ENCODE peak calls at places on chromosomes 16 and 17, in five cellular contexts. One of them, this sample, is unnamed.
A peak's percentile ranks its signal among the peaks of the same experiment; 100 is the strongest.

GRCh38 chr17:77735341-77736206 is 222.9 kb upstream of the TNRC6C start:
- DNase-seq in CD8-positive, alpha-beta T cell: no peak
- DNase-seq in GM13976: no peak
- DNase-seq in dorsolateral prefrontal cortex: no peak
- DNase-seq in Calu3: no peak
- DNase-seq in this sample: no peak

GRCh38 chr16:3456374-3456773 is 12.9 kb downstream of the NAA60 start:
- DNase-seq in CD8-positive, alpha-beta T cell: no peak
- DNase-seq in GM13976: no peak
- DNase-seq in dorsolateral prefrontal cortex: no peak
- DNase-seq in Calu3: no peak
- DNase-seq in this sample: no peak

GRCh38 chr17:78351449-78352006 is 8.3 kb downstream of the SOCS3 start:
- DNase-seq in CD8-positive, alpha-beta T cell: no peak
- DNase-seq in GM13976: no peak
- DNase-seq in dorsolateral prefrontal cortex: peak; percentile 95
- DNase-seq in Calu3: no peak
- DNase-seq in this sample: no peak

GRCh38 chr17:67215991-67216421 is 29.0 kb downstream of the HELZ start:
- DNase-seq in CD8-positive, alpha-beta T cell: no peak
- DNase-seq in GM13976: no peak
- DNase-seq in dorsolateral prefrontal cortex: no peak
- DNase-seq in Calu3: peak; percentile 15
- DNase-seq in this sample: no peak

GRCh38 chr17:63431939-63432804 is 13.9 kb downstream of the CYB561 start:
- DNase-seq in CD8-positive, alpha-beta T cell: no peak
- DNase-seq in GM13976: no peak
- DNase-seq in dorsolateral prefrontal cortex: no peak
- DNase-seq in Calu3: no peak
- DNase-seq in this sample: no peak

GRCh38 chr16:69503244-69503643 is 62.5 kb upstream of the NFAT5 start:
- DNase-seq in CD8-positive, alpha-beta T cell: no peak
- DNase-seq in GM13976: no peak
- DNase-seq in dorsolateral prefrontal cortex: no peak
- DNase-seq in Calu3: no peak
- DNase-seq in this sample: no peak

GRCh38 chr17:40307001-40307690 is 1.8 kb upstream of the RARA start:
- DNase-seq in CD8-positive, alpha-beta T cell: no peak
- DNase-seq in GM13976: no peak
- DNase-seq in dorsolateral prefrontal cortex: no peak
- DNase-seq in Calu3: peak; percentile 35
- DNase-seq in this sample: no peak

GRCh38 chr17:6257339-6257738 is 177.6 kb downstream of the AIPL1 start:
- DNase-seq in CD8-positive, alpha-beta T cell: no peak
- DNase-seq in GM13976: no peak
- DNase-seq in dorsolateral prefrontal cortex: no peak
- DNase-seq in Calu3: no peak
- DNase-seq in this sample: no peak

GRCh38 chr16:85113913-85114312 is 1.6 kb upstream of the CIBAR2 start:
- DNase-seq in CD8-positive, alpha-beta T cell: no peak
- DNase-seq in GM13976: no peak
- DNase-seq in dorsolateral prefrontal cortex: no peak
- DNase-seq in Calu3: no peak
- DNase-seq in this sample: no peak

GRCh38 chr16:85455534-85455933 is 157.6 kb upstream of the GSE1 start:
- DNase-seq in CD8-positive, alpha-beta T cell: no peak
- DNase-seq in GM13976: no peak
- DNase-seq in dorsolateral prefrontal cortex: peak; percentile 68
- DNase-seq in Calu3: no peak
- DNase-seq in this sample: no peak

GRCh38 chr16:80948886-80949502 is 57.7 kb downstream of the CMC2 start:
- DNase-seq in CD8-positive, alpha-beta T cell: no peak
- DNase-seq in GM13976: peak; percentile 55
- DNase-seq in dorsolateral prefrontal cortex: no peak
- DNase-seq in Calu3: peak; percentile 43
- DNase-seq in this sample: no peak

GRCh38 chr17:28725660-28726395 is at the start of gene TLCD1:
- DNase-seq in CD8-positive, alpha-beta T cell: peak; percentile 42
- DNase-seq in GM13976: peak; percentile 86
- DNase-seq in dorsolateral prefrontal cortex: no peak
- DNase-seq in Calu3: peak; percentile 76
- DNase-seq in this sample: peak; percentile 39

GRCh38 chr17:2023692-2024571 is 1.2 kb downstream of the RTN4RL1 start:
- DNase-seq in CD8-positive, alpha-beta T cell: no peak
- DNase-seq in GM13976: no peak
- DNase-seq in dorsolateral prefrontal cortex: no peak
- DNase-seq in Calu3: peak; percentile 16
- DNase-seq in this sample: no peak

GRCh38 chr17:37220609-37220953 is 155.2 kb upstream of the C17orf78 start:
- DNase-seq in CD8-positive, alpha-beta T cell: no peak
- DNase-seq in GM13976: peak; percentile 24
- DNase-seq in dorsolateral prefrontal cortex: peak; percentile 38
- DNase-seq in Calu3: no peak
- DNase-seq in this sample: peak; percentile 17

GRCh38 chr17:744937-745336 is 7.1 kb downstream of the GEMIN4 start:
- DNase-seq in CD8-positive, alpha-beta T cell: no peak
- DNase-seq in GM13976: no peak
- DNase-seq in dorsolateral prefrontal cortex: no peak
- DNase-seq in Calu3: no peak
- DNase-seq in this sample: no peak

GRCh38 chr17:76566988-76567431 is 18.6 kb downstream of the ST6GALNAC2 start:
- DNase-seq in CD8-positive, alpha-beta T cell: no peak
- DNase-seq in GM13976: no peak
- DNase-seq in dorsolateral prefrontal cortex: no peak
- DNase-seq in Calu3: no peak
- DNase-seq in this sample: no peak

GRCh38 chr16:4660454-4661007 is 32.8 kb upstream of the NUDT16L1 start:
- DNase-seq in CD8-positive, alpha-beta T cell: peak; percentile 33
- DNase-seq in GM13976: peak; percentile 84
- DNase-seq in dorsolateral prefrontal cortex: peak; percentile 82
- DNase-seq in Calu3: no peak
- DNase-seq in this sample: peak; percentile 40

GRCh38 chr17:72439893-72440502 is 319.2 kb downstream of the SOX9 start:
- DNase-seq in CD8-positive, alpha-beta T cell: no peak
- DNase-seq in GM13976: no peak
- DNase-seq in dorsolateral prefrontal cortex: no peak
- DNase-seq in Calu3: no peak
- DNase-seq in this sample: no peak

GRCh38 chr17:65931246-65932149 is 260.4 kb downstream of the CEP112 start:
- DNase-seq in CD8-positive, alpha-beta T cell: no peak
- DNase-seq in GM13976: no peak
- DNase-seq in dorsolateral prefrontal cortex: no peak
- DNase-seq in Calu3: no peak
- DNase-seq in this sample: no peak

GRCh38 chr17:71163121-71163812 is 957.6 kb upstream of the SOX9 start:
- DNase-seq in CD8-positive, alpha-beta T cell: no peak
- DNase-seq in GM13976: no peak
- DNase-seq in dorsolateral prefrontal cortex: no peak
- DNase-seq in Calu3: peak; percentile 58
- DNase-seq in this sample: no peak

GRCh38 chr16:78727536-78727935 is 628.1 kb downstream of the WWOX start:
- DNase-seq in CD8-positive, alpha-beta T cell: no peak
- DNase-seq in GM13976: no peak
- DNase-seq in dorsolateral prefrontal cortex: no peak
- DNase-seq in Calu3: no peak
- DNase-seq in this sample: no peak
- TF ChIP-seq CTCF in CD8-positive, alpha-beta T cell: no peak
- TF ChIP-seq CTCF in GM13976: no peak
- TF ChIP-seq CTCF in dorsolateral prefrontal cortex: no peak
- TF ChIP-seq CTCF in Calu3: no peak
- TF ChIP-seq CTCF in this sample: no peak

DNA sequence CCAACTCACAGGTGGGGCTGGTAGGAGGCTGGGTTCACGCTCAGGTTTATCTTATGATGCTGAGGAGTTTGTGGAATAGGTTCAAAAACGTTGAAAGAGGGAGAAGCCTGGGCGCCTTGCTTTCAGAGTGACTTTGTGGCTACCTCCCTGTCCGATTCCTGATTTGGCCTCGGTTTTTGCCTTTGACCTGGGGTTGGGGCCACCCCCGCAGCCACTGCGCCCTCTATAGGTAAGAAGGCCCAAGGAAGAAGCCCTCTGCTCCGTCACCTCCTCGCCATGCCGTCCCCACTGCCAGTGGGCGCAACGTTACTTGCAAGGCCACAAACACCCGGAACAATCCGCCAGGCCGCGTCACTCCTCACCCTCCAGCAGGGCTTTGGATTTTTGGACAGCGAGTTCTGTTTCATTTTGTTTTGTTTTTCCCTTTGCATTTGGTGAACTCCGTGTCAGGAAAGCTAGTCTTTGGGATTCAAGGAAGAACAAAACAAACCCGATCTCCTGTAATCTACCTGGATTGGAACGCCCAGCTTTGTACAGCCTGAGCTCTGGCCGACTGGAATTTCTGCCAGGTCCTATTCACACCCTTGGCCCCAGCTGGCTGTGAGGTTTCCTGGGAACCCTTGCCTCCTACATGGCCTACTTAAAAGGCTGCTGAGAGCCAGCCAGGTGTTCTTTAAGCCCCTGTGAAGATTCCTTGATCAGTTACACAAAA is 60.7 kb downstream of the TBC1D16 start:
- DNase-seq in CD8-positive, alpha-beta T cell: no peak
- DNase-seq in GM13976: peak; percentile 42
- DNase-seq in dorsolateral prefrontal cortex: peak; percentile 23
- DNase-seq in Calu3: no peak
- DNase-seq in this sample: no peak
- TF ChIP-seq CTCF in CD8-positive, alpha-beta T cell: no peak
- TF ChIP-seq CTCF in GM13976: no peak
- TF ChIP-seq CTCF in dorsolateral prefrontal cortex: no peak
- TF ChIP-seq CTCF in Calu3: no peak
- TF ChIP-seq CTCF in this sample: no peak

GRCh38 chr16:50155925-50156324 is 2.8 kb downstream of the TENT4B start:
- DNase-seq in CD8-positive, alpha-beta T cell: no peak
- DNase-seq in GM13976: no peak
- DNase-seq in dorsolateral prefrontal cortex: no peak
- DNase-seq in Calu3: no peak
- DNase-seq in this sample: no peak

GRCh38 chr16:50153648-50154368 is 702 bp downstream of the TENT4B start:
- DNase-seq in CD8-positive, alpha-beta T cell: peak; percentile 21
- DNase-seq in GM13976: peak; percentile 57
- DNase-seq in dorsolateral prefrontal cortex: peak; percentile 32
- DNase-seq in Calu3: peak; percentile 41
- DNase-seq in this sample: peak; percentile 53

GRCh38 chr16:50154369-50154947 is 1.4 kb downstream of the TENT4B start:
- DNase-seq in CD8-positive, alpha-beta T cell: no peak
- DNase-seq in GM13976: no peak
- DNase-seq in dorsolateral prefrontal cortex: no peak
- DNase-seq in Calu3: no peak
- DNase-seq in this sample: no peak

GRCh38 chr16:50152807-50153647 is at the start of gene TENT4B:
- DNase-seq in CD8-positive, alpha-beta T cell: peak; percentile 83
- DNase-seq in GM13976: peak; percentile 98
- DNase-seq in dorsolateral prefrontal cortex: peak; percentile 77
- DNase-seq in Calu3: peak; percentile 91
- DNase-seq in this sample: peak; percentile 86

GRCh38 chr16:50156590-50156989 is 3.5 kb downstream of the TENT4B start:
- DNase-seq in CD8-positive, alpha-beta T cell: no peak
- DNase-seq in GM13976: no peak
- DNase-seq in dorsolateral prefrontal cortex: no peak
- DNase-seq in Calu3: no peak
- DNase-seq in this sample: no peak
- TF ChIP-seq CTCF in CD8-positive, alpha-beta T cell: no peak
- TF ChIP-seq CTCF in GM13976: no peak
- TF ChIP-seq CTCF in dorsolateral prefrontal cortex: no peak
- TF ChIP-seq CTCF in Calu3: no peak
- TF ChIP-seq CTCF in this sample: no peak

DNA sequence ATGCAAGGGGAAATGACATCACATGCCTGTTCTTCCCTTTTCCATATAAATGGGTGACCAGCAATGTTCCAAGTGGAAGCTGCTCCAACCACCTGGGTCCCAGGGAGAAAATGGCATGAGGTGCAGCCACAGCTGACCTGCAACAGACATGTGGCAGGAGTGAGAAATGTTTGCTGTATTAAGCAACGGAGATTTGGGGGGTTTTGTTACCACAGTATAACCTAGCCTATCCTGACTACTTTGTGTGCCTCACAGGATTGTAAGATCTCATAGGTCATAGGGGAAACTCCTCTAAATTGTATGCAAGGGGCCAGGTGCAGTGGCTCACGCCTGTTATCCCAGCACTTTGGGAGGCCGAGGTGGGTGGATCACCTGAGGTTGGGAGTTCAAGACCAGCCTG is 12.0 kb downstream of the CDIPT start:
- DNase-seq in CD8-positive, alpha-beta T cell: no peak
- DNase-seq in GM13976: no peak
- DNase-seq in dorsolateral prefrontal cortex: no peak
- DNase-seq in Calu3: no peak
- DNase-seq in this sample: no peak
- TF ChIP-seq CTCF in CD8-positive, alpha-beta T cell: no peak
- TF ChIP-seq CTCF in GM13976: no peak
- TF ChIP-seq CTCF in dorsolateral prefrontal cortex: no peak
- TF ChIP-seq CTCF in Calu3: no peak
- TF ChIP-seq CTCF in this sample: no peak

DNA sequence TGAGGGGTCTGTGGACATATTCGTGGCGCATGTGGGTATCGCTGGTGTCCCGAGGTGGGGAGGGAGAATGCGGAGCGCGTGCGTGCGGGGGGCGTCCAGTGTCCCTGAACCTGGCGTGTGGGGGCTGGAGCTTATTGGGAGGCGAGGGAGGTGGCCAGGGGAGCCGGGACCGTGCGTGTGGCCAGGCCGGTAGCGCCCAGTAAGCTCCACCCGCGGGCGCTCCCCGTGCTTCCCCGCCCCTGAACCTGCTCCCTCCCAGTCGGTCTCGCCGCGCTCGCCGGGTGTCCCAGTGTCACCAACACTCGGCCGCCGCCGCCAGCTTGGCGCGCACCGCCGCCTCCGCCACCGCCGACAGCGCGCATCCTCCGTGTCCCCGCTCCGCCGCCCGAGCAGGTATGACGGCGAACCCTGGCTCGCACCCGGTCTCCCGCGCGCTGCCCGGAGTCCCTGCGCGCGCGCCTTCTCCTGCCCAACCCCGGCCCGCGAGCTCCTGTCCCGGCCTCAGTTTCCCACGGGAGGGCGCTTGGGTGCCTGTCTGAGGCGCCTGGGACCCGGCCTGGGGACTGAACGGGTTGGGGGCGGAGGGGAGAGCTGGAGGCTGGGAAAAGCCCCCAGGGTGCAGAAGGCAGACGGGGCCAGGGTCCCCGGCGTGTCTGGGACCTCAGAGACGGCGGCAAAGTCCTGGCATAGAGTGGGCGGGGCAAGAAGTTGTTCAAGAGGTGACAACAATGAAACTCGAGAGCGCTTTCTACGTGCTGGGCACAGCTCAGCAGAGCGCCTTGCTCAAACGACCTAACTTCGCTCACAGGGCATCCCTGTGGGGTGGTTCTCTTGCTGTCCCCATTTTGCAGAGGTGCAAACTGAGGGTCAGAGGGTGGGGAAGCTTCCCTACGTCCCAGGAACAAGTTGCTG is at the start of gene SCNN1B:
- DNase-seq in CD8-positive, alpha-beta T cell: no peak
- DNase-seq in GM13976: peak; percentile 59
- DNase-seq in dorsolateral prefrontal cortex: no peak
- DNase-seq in Calu3: peak; percentile 21
- DNase-seq in this sample: no peak
- TF ChIP-seq CTCF in CD8-positive, alpha-beta T cell: no peak
- TF ChIP-seq CTCF in GM13976: no peak
- TF ChIP-seq CTCF in dorsolateral prefrontal cortex: no peak
- TF ChIP-seq CTCF in Calu3: no peak
- TF ChIP-seq CTCF in this sample: no peak

GRCh38 chr16:15949210-15950166 is at the start of gene ABCC1:
- DNase-seq in CD8-positive, alpha-beta T cell: peak; percentile 30
- DNase-seq in GM13976: peak; percentile 90
- DNase-seq in dorsolateral prefrontal cortex: no peak
- DNase-seq in Calu3: peak; percentile 59
- DNase-seq in this sample: peak; percentile 63
- TF ChIP-seq CTCF in CD8-positive, alpha-beta T cell: peak; percentile 28
- TF ChIP-seq CTCF in GM13976: no peak
- TF ChIP-seq CTCF in dorsolateral prefrontal cortex: no peak
- TF ChIP-seq CTCF in Calu3: no peak
- TF ChIP-seq CTCF in this sample: no peak